ENCODE peak calls at places on chromosomes 11 and 22, in five cellular contexts. O, W, X, T and A are unnamed samples.

GRCh38 chr22:47654922-47655451 is 892.5 kb downstream of the TBC1D22A start:
- DNase-seq in O (no peak), W (no peak), X (no peak), T (no peak), A (no peak)

GRCh38 chr11:134737563-134738510 is 325.8 kb upstream of the B3GAT1 start:
- DNase-seq in O (no peak), W (no peak), X (no peak), T (no peak), A (no peak)

GRCh38 chr11:12386745-12387144 is 9.4 kb downstream of the PARVA start:
- DNase-seq in O (no peak), W (no peak), X (no peak), T (no peak), A (no peak)

GRCh38 chr11:76339217-76339616 is 41.7 kb downstream of the THAP12 start:
- DNase-seq in O (no peak), W (no peak), X (no peak), T (no peak), A (no peak)

GRCh38 chr11:111366560-111367410 is 12.3 kb downstream of the POU2AF1 start:
- DNase-seq in O (no peak), W (no peak), X (no peak), T (no peak), A (no peak)

GRCh38 chr11:68343761-68344256 is 31.4 kb downstream of the LRP5 start:
- DNase-seq in O (no peak), W (no peak), X (no peak), T (no peak), A (no peak)

GRCh38 chr22:19932367-19933206 is 9.0 kb upstream of the COMT start:
- DNase-seq in O (no peak), W (no peak), X (no peak), T (no peak), A (no peak)

GRCh38 chr11:113721462-113722066 is 15.5 kb upstream of the TMPRSS5 start:
- DNase-seq in O (no peak), W (no peak), X (no peak), T (no peak), A (no peak)

GRCh38 chr11:110071197-110071596 is 22.0 kb upstream of the ZC3H12C start:
- DNase-seq in O (no peak), W (no peak), X (no peak), T (no peak), A (no peak)

GRCh38 chr11:14029971-14030531 is 67.5 kb downstream of the SPON1 start:
- DNase-seq in O (no peak), W (no peak), X (peak), T (peak), A (peak)

GRCh38 chr11:124043420-124043819 is 2.3 kb upstream of the OR10G7 start:
- DNase-seq in O (no peak), W (no peak), X (no peak), T (no peak), A (no peak)

GRCh38 chr11:61599968-61600710 is 19.3 kb upstream of the SYT7 start:
- DNase-seq in O (no peak), W (no peak), X (no peak), T (no peak), A (no peak)

GRCh38 chr22:43532301-43533050 is 120.7 kb downstream of the MPPED1 start:
- DNase-seq in O (no peak), W (no peak), X (no peak), T (no peak), A (no peak)

GRCh38 chr22:43544282-43544673 is 132.5 kb downstream of the MPPED1 start:
- DNase-seq in O (no peak), W (no peak), X (no peak), T (no peak), A (no peak)